ENCODE peak calls at places on chromosome 2, in eight cellular contexts. H is astrocyte, R is fibroblast of lung, S is neural progenitor cell, U is H1, F is DND-41, V is K562, N is IMR-90. I is an unnamed sample.

GRCh38 chr2:120964819-120965218 is 229.2 kb downstream of the GLI2 start:
- DNase-seq in H (peak; percentile 70), R (no peak), S (no peak), U (no peak), F (no peak), V (no peak), N (peak; percentile 78), I (no peak)

GRCh38 chr2:11669454-11670291 is at the start of gene NTSR2:
- DNase-seq in H (peak; percentile 47), R (peak; percentile 67), S (peak; percentile 92), U (peak; percentile 65), F (no peak), V (peak; percentile 54), N (peak; percentile 53), I (peak; percentile 69)

GRCh38 chr2:217828336-217828735 is 174.5 kb downstream of the TNS1 start:
- DNase-seq in H (no peak), R (no peak), S (no peak), U (no peak), F (no peak), V (no peak), N (no peak), I (no peak)

GRCh38 chr2:48131503-48132293 is 225.4 kb upstream of the FBXO11 start:
- DNase-seq in H (peak; percentile 59), R (peak; percentile 80), S (no peak), U (no peak), F (no peak), V (peak; percentile 22), N (peak; percentile 53), I (no peak)

GRCh38 chr2:218266316-218266979 is 3.5 kb downstream of the AAMP start:
- DNase-seq in H (no peak), R (no peak), S (no peak), U (no peak), F (no peak), V (no peak), N (no peak), I (no peak)

GRCh38 chr2:145220496-145220895 is 700.6 kb upstream of the ZEB2 start:
- DNase-seq in H (no peak), R (no peak), S (no peak), U (no peak), F (no peak), V (no peak), N (no peak), I (no peak)

GRCh38 chr2:137190411-137191190 is 425.3 kb downstream of the THSD7B start:
- DNase-seq in H (no peak), R (no peak), S (no peak), U (no peak), F (no peak), V (no peak), N (no peak), I (no peak)

GRCh38 chr2:181672255-181673008 is 7.9 kb downstream of the NEUROD1 start:
- DNase-seq in H (no peak), R (no peak), S (no peak), U (no peak), F (no peak), V (no peak), N (no peak), I (no peak)

GRCh38 chr2:64524604-64525322 is 635 bp downstream of the AFTPH start:
- DNase-seq in H (peak; percentile 5), R (peak; percentile 5), S (peak; percentile 78), U (no peak), F (peak; percentile 43), V (no peak), N (peak; percentile 7), I (peak; percentile 27)

GRCh38 chr2:235394278-235394828 is 99.5 kb upstream of the AGAP1 start:
- DNase-seq in H (peak; percentile 89), R (peak; percentile 81), S (no peak), U (no peak), F (no peak), V (no peak), N (peak; percentile 69), I (peak; percentile 73)
- H3K9ac ChIP-seq in H (no peak overlapping the region), R (no peak overlapping the region), S (no peak overlapping the region), U (no peak overlapping the region), F (no peak overlapping the region), V (no peak overlapping the region), N (no peak overlapping the region), I (no peak overlapping the region)

GRCh38 chr2:130344578-130344977 is 1.9 kb downstream of the IMP4 start:
- DNase-seq in H (no peak), R (no peak), S (no peak), U (no peak), F (no peak), V (no peak), N (no peak), I (no peak)

GRCh38 chr2:130345091-130345490 is 2.4 kb downstream of the IMP4 start:
- DNase-seq in H (no peak), R (no peak), S (no peak), U (no peak), F (no peak), V (no peak), N (no peak), I (no peak)

GRCh38 chr2:130341562-130342019 is 1.1 kb upstream of the IMP4 start:
- DNase-seq in H (no peak), R (no peak), S (no peak), U (no peak), F (no peak), V (peak; percentile 35), N (no peak), I (no peak)

GRCh38 chr2:130342020-130342532 is 621 bp upstream of the IMP4 start:
- DNase-seq in H (peak; percentile 90), R (peak; percentile 94), S (peak; percentile 96), U (peak; percentile 85), F (peak; percentile 86), V (peak; percentile 89), N (peak; percentile 91), I (peak; percentile 94)

DNA sequence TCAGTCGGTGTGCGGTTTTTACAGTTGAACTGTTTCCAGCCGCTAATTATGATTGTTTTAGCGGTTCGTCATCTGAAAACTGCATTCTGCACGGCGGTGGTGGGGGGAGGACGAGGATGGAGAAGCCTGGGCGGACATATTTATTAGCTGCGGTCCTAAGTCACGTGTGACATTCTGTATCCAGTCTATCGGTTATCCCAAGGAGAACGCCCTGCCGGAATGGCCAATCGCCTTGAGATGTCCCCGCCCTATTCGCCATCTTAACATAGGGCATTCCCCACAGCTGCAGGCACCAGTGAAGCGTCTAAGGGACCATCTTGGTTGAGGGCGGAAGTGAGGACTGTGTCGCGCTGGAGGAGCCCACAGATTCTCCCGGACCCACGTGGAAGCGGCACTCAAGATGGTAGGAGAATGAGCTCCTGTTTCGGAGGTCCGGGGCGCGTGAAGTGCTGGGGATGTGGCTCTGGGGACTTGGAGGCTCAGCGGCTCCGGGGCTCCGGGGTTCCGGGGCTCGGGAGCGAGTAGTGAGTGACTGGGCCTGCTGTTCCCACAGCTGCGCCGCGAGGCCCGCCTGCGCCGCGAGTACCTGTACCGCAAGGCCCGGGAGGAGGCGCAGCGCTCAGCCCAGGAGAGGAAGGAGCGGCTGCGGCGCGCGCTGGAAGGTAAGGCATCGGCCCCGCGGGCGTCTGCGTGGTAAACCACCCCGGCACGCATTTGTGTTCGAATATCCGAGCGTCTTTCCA is at the start of gene IMP4:
- DNase-seq in H (peak; percentile 100), R (peak; percentile 100), S (peak; percentile 99), U (peak; percentile 94), F (peak; percentile 97), V (peak; percentile 83), N (peak; percentile 100), I (peak; percentile 99)
- TF ChIP-seq CTCF in H (no peak), R (no peak), S (peak; percentile 44), U (peak; percentile 32), F (peak; percentile 37), V (peak; percentile 57), N (peak; percentile 25), I (peak; percentile 55)

GRCh38 chr2:77086478-77086877 is 435.7 kb downstream of the LRRTM4 start:
- DNase-seq in H (no peak), R (no peak), S (no peak), U (no peak), F (no peak), V (no peak), N (no peak), I (no peak)
- H3K9ac ChIP-seq in H (no peak overlapping the region), R (no peak overlapping the region), S (no peak overlapping the region), U (no peak overlapping the region), F (no peak overlapping the region), V (no peak overlapping the region), N (no peak overlapping the region), I (no peak overlapping the region)

GRCh38 chr2:233862261-233862768 is 5.9 kb downstream of the MSL3B start:
- DNase-seq in H (no peak), R (no peak), S (no peak), U (no peak), F (no peak), V (no peak), N (no peak), I (no peak)

GRCh38 chr2:233867993-233868532 is at the start of gene MSL3B:
- DNase-seq in H (peak; percentile 14), R (peak; percentile 66), S (peak; percentile 81), U (no peak), F (no peak), V (peak; percentile 76), N (peak; percentile 42), I (peak; percentile 51)

GRCh38 chr2:233871432-233871831 is 3.2 kb upstream of the MSL3B start:
- DNase-seq in H (no peak), R (no peak), S (no peak), U (no peak), F (no peak), V (no peak), N (no peak), I (no peak)

GRCh38 chr2:233866479-233866878 is 1.7 kb downstream of the MSL3B start:
- DNase-seq in H (no peak), R (no peak), S (no peak), U (no peak), F (no peak), V (no peak), N (no peak), I (no peak)

DNA sequence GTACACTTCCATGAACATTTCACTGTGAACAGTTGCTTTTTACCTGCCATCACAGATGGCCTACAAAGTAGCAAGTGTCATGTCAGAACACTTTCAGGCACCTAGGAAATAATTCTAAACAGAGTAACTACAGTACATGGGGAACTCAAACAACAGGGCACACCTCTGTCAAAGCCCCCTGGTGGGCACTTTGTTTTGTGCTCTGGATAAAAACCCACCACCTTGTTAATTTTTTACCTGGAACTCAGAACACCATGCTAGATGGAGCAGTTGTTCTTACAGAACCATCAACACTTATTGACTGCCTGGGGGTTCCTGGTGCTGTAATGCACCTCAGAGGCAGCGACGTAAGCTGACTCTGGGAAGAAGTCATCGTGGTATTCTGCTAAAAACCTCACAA is 2.3 kb downstream of the MSL3B start:
- DNase-seq in H (no peak), R (no peak), S (peak; percentile 21), U (no peak), F (peak; percentile 33), V (peak; percentile 15), N (no peak), I (no peak)
- TF ChIP-seq CTCF in H (peak; percentile 27), R (no peak), S (peak; percentile 42), U (peak; percentile 27), F (peak; percentile 58), V (peak; percentile 39), N (no peak), I (no peak)

GRCh38 chr2:98869272-98869641 is 66.8 kb downstream of the CRACDL start:
- DNase-seq in H (no peak), R (no peak), S (no peak), U (no peak), F (no peak), V (no peak), N (no peak), I (peak; percentile 42)
- H3K9ac ChIP-seq in H (no peak overlapping the region), R (no peak overlapping the region), S (no peak overlapping the region), U (no peak overlapping the region), F (no peak overlapping the region), V (no peak overlapping the region), N (no peak overlapping the region), I (peak overlapping the region; percentile 41)